ENCODE peak calls at places on chromosomes 11 and 22, in six cellular contexts. I, B, Z, F, K and H are unnamed samples.

GRCh38 chr11:125569913-125570621 is 790 bp downstream of the EI24 start:
- DNase-seq in F (no peak), K (no peak), B (peak; percentile 23), I (peak; percentile 8), Z (no peak), H (peak; percentile 51)

GRCh38 chr11:118597556-118597955 is 9.9 kb upstream of the PHLDB1 start:
- DNase-seq in Z (no peak), B (no peak), F (no peak), I (no peak), K (no peak), H (no peak)

GRCh38 chr11:127000991-127001390 is 421 bp upstream of the KIRREL3 start:
- DNase-seq in Z (no peak), I (no peak), K (no peak), F (no peak), B (no peak), H (no peak)

GRCh38 chr11:126638663-126639062 is 283.2 kb downstream of the ST3GAL4 start:
- DNase-seq in Z (no peak), I (no peak), F (no peak), K (no peak), B (no peak), H (no peak)

GRCh38 chr22:50286275-50286674 is 16.1 kb upstream of the MAPK11 start:
- DNase-seq in Z (no peak), F (no peak), B (no peak), K (no peak), I (no peak), H (no peak)

GRCh38 chr11:77446911-77447629 is 26.8 kb downstream of the PAK1 start:
- DNase-seq in K (no peak), F (no peak), I (no peak), Z (no peak), B (no peak), H (no peak)

GRCh38 chr22:42286205-42286604 is 15.8 kb upstream of the TCF20 start:
- DNase-seq in B (peak; percentile 40), Z (no peak), F (no peak), K (peak; percentile 21), I (no peak), H (peak; percentile 61)

GRCh38 chr11:83521647-83522596 is 235.8 kb upstream of the CCDC90B start:
- DNase-seq in F (peak; percentile 12), Z (no peak), B (no peak), K (no peak), I (peak; percentile 36), H (peak; percentile 23)

GRCh38 chr11:83725718-83726117 is 439.6 kb upstream of the CCDC90B start:
- DNase-seq in F (no peak), I (no peak), B (no peak), Z (no peak), K (no peak), H (peak; percentile 34)

GRCh38 chr11:12845739-12846358 is 163.3 kb upstream of the RASSF10 start:
- DNase-seq in I (peak; percentile 80), F (no peak), Z (no peak), B (peak; percentile 48), K (no peak), H (no peak)

GRCh38 chr22:45891021-45891421 is 85.9 kb downstream of the WNT7B start:
- DNase-seq in I (no peak), K (no peak), Z (no peak), B (no peak), F (no peak), H (no peak)

GRCh38 chr11:10379433-10379832 is 74.6 kb downstream of the ADM start:
- DNase-seq in I (peak; percentile 63), B (no peak), F (no peak), Z (no peak), K (no peak), H (no peak)

GRCh38 chr11:11230802-11231562 is 122.1 kb downstream of the CSNK2A3 start:
- DNase-seq in Z (no peak), I (no peak), B (no peak), F (no peak), K (no peak), H (peak; percentile 57)

GRCh38 chr11:86724137-86724536 is 51.7 kb upstream of the ME3 start:
- DNase-seq in B (no peak), K (no peak), F (no peak), Z (no peak), I (no peak), H (no peak)

GRCh38 chr11:98423933-98424332 is 596.8 kb upstream of the CNTN5 start:
- DNase-seq in I (no peak), B (no peak), Z (no peak), K (no peak), F (no peak), H (no peak)

GRCh38 chr11:75734491-75735180 is 17.0 kb downstream of the MOGAT2 start:
- DNase-seq in F (no peak), B (peak; percentile 25), K (no peak), I (no peak), Z (no peak), H (no peak)

GRCh38 chr11:75077316-75077715 is 19.4 kb downstream of the OR2AT4 start:
- DNase-seq in F (peak; percentile 60), B (no peak), I (no peak), K (no peak), Z (no peak), H (no peak)

GRCh38 chr11:119928047-119928446 is 199.0 kb upstream of the NECTIN1 start:
- DNase-seq in B (no peak), Z (no peak), I (no peak), K (no peak), F (no peak), H (no peak)

GRCh38 chr11:113449743-113450142 is 25.5 kb downstream of the DRD2 start:
- DNase-seq in K (no peak), B (no peak), F (no peak), Z (no peak), I (no peak), H (no peak)

GRCh38 chr11:123052884-123053721 is 8.8 kb downstream of the HSPA8 start:
- DNase-seq in I (no peak), B (no peak), K (no peak), F (no peak), Z (no peak), H (no peak)

GRCh38 chr22:48880749-48881148 is 946.9 kb downstream of the BRD1 start:
- DNase-seq in I (no peak), F (no peak), K (no peak), B (no peak), Z (no peak), H (no peak)

GRCh38 chr11:64415286-64415685 is 56.3 kb downstream of the RPS6KA4 start:
- DNase-seq in F (no peak), I (peak; percentile 15), Z (no peak), K (no peak), B (no peak), H (no peak)

GRCh38 chr22:19800306-19800705 is 39.7 kb downstream of the TBX1 start:
- DNase-seq in K (no peak), B (no peak), Z (no peak), F (no peak), I (no peak), H (no peak)

GRCh38 chr11:132161538-132161937 is 791.1 kb downstream of the NTM start:
- DNase-seq in Z (no peak), I (no peak), F (no peak), K (no peak), B (no peak), H (no peak)

GRCh38 chr11:132158696-132159095 is 788.3 kb downstream of the NTM start:
- DNase-seq in Z (no peak), B (no peak), F (peak; percentile 45), K (no peak), I (no peak), H (no peak)

DNA sequence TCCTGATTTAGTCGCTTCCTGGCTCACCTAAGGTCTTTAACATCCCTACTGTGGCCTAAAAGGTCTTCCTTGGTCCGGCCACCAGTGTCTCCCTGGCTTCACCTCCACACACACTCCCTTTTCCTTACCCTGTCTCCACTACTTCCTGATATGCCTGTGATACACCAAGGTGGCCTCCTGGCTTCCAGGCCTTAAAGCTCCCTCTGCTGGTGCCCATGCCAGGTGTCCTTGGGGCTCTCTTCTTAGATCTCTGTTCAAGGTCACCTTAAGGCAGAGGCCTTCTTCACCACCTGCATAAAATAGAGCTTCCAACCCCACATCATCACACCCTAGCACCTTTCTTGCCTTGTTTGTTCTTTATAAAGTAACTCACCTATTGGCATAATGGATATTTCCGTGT is 787.7 kb downstream of the NTM start:
- DNase-seq in K (no peak), Z (no peak), F (no peak), I (peak; percentile 18), B (no peak), H (peak; percentile 48)
- TF ChIP-seq CTCF in K (peak; percentile 56), Z (peak; percentile 6), F (peak; percentile 76), I (peak; percentile 29), B (peak; percentile 20), H (peak; percentile 55)

GRCh38 chr11:128737704-128738103 is 43.8 kb downstream of the FLI1 start:
- DNase-seq in I (no peak), Z (no peak), F (no peak), B (no peak), K (no peak), H (no peak)

GRCh38 chr11:128733440-128734115 is 39.7 kb downstream of the FLI1 start:
- DNase-seq in I (peak; percentile 14), Z (no peak), K (no peak), B (peak; percentile 83), F (peak; percentile 65), H (peak; percentile 75)

GRCh38 chr11:128735935-128736610 is 42.2 kb downstream of the FLI1 start:
- DNase-seq in K (no peak), B (peak; percentile 69), Z (no peak), F (no peak), I (no peak), H (peak; percentile 78)

GRCh38 chr11:128732471-128733277 is 38.8 kb downstream of the FLI1 start:
- DNase-seq in K (no peak), I (no peak), Z (no peak), B (no peak), F (no peak), H (peak; percentile 79)

GRCh38 chr11:128734439-128735224 is 40.8 kb downstream of the FLI1 start:
- DNase-seq in Z (peak; percentile 44), I (no peak), F (no peak), K (no peak), B (peak; percentile 82), H (peak; percentile 85)
- H3K4me3 ChIP-seq in Z (no peak overlapping the region), I (no peak overlapping the region), F (no peak overlapping the region), K (peak overlapping the region; percentile 17), B (peak overlapping the region; percentile 42), H (peak overlapping the region; percentile 26)

DNA sequence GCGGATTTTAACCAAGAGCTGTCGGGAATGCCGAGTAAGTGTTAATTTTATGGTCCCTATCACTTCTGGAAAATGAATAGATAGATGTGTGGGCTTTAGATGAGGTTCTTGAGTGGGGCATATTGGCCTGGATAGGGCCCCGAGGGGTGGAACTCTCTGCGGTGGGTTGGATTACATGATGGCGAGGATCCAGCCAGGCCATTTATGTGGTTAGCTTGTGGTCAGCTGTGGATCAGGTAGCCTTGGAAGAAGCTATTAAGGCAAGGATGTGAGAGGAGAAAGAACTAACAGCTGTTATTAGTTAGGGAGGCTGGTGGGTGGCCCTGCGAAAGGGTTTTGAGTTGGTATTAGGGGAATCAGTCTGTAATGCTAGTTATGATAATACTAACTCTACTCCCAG is 268.4 kb downstream of the NELL1 start:
- DNase-seq in F (no peak), I (no peak), K (no peak), B (no peak), Z (no peak), H (no peak)
- TF ChIP-seq CTCF in F (no peak), I (no peak), K (no peak), B (no peak), Z (no peak), H (no peak)

DNA sequence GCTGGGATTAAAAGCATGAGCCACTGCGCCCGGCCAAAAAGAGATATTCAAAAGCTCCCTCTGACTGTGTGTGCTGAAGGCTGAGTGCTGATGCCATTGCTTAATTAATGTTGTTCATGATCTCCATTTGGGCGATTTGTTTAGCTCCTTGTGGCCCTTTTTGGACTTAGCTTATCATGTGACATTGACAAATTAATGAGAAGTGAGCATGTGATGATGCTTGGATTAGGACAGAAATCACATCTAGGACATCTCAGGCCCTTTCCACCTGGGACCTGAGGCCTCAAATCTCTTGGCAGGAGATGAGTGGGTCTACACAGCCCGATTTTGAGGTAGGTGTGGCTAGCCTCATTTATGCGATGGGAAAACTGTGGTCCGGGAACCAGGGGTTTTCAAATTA is 10.4 kb downstream of the EHF start:
- DNase-seq in Z (no peak), B (no peak), I (no peak), F (no peak), K (no peak), H (no peak)
- H3K4me3 ChIP-seq in Z (no peak overlapping the region), B (no peak overlapping the region), I (no peak overlapping the region), F (no peak overlapping the region), K (no peak overlapping the region), H (no peak overlapping the region)